ENCODE peak calls at places on chromosomes 16 and 17, in nine cellular contexts. One of them, this sample, is unnamed.
A peak's percentile ranks its signal among the peaks of the same experiment; 100 is the strongest.

GRCh38 chr16:52597772-52598483 is 51.0 kb upstream of the TOX3 start:
- DNase-seq in stomach: peak; percentile 56
- DNase-seq in H1: peak; percentile 45
- DNase-seq in A673: no peak
- DNase-seq in GM23338: peak; percentile 77
- DNase-seq in mammary epithelial cell: no peak
- DNase-seq in transverse colon: peak; percentile 34
- DNase-seq in A549: no peak
- DNase-seq in CD8-positive, alpha-beta T cell: no peak
- DNase-seq in this sample: no peak

GRCh38 chr17:76968707-76969597 is 100.7 kb downstream of the MGAT5B start:
- DNase-seq in CD8-positive, alpha-beta T cell: peak; percentile 30
- DNase-seq in mammary epithelial cell: no peak
- DNase-seq in H1: peak; percentile 92
- DNase-seq in GM23338: peak; percentile 99
- DNase-seq in transverse colon: peak; percentile 55
- DNase-seq in stomach: peak; percentile 60
- DNase-seq in A549: no peak
- DNase-seq in A673: peak; percentile 86
- DNase-seq in this sample: peak; percentile 62

GRCh38 chr17:51585514-51586104 is 325.3 kb downstream of the UTP18 start:
- DNase-seq in mammary epithelial cell: peak; percentile 21
- DNase-seq in transverse colon: peak; percentile 9
- DNase-seq in A549: peak; percentile 40
- DNase-seq in A673: no peak
- DNase-seq in H1: peak; percentile 62
- DNase-seq in CD8-positive, alpha-beta T cell: no peak
- DNase-seq in stomach: peak; percentile 26
- DNase-seq in GM23338: peak; percentile 76
- DNase-seq in this sample: no peak

GRCh38 chr16:27448531-27449433 is 46.8 kb downstream of the IL21R start:
- DNase-seq in transverse colon: no peak
- DNase-seq in GM23338: no peak
- DNase-seq in mammary epithelial cell: no peak
- DNase-seq in H1: no peak
- DNase-seq in CD8-positive, alpha-beta T cell: no peak
- DNase-seq in A673: no peak
- DNase-seq in A549: no peak
- DNase-seq in stomach: no peak
- DNase-seq in this sample: no peak

GRCh38 chr17:55458287-55458900 is 36.8 kb upstream of the MMD start:
- DNase-seq in A673: no peak
- DNase-seq in transverse colon: no peak
- DNase-seq in mammary epithelial cell: no peak
- DNase-seq in H1: no peak
- DNase-seq in stomach: no peak
- DNase-seq in GM23338: no peak
- DNase-seq in CD8-positive, alpha-beta T cell: no peak
- DNase-seq in A549: no peak
- DNase-seq in this sample: no peak

GRCh38 chr16:13120091-13120490 is 218.7 kb downstream of the SHISA9 start:
- DNase-seq in H1: no peak
- DNase-seq in A549: no peak
- DNase-seq in CD8-positive, alpha-beta T cell: no peak
- DNase-seq in mammary epithelial cell: no peak
- DNase-seq in stomach: no peak
- DNase-seq in transverse colon: no peak
- DNase-seq in A673: no peak
- DNase-seq in GM23338: peak; percentile 43
- DNase-seq in this sample: no peak

GRCh38 chr16:47037396-47037745 is 63.9 kb upstream of the DNAJA2 start:
- DNase-seq in H1: no peak
- DNase-seq in stomach: peak; percentile 28
- DNase-seq in A549: peak; percentile 32
- DNase-seq in GM23338: peak; percentile 47
- DNase-seq in mammary epithelial cell: no peak
- DNase-seq in A673: peak; percentile 30
- DNase-seq in transverse colon: peak; percentile 38
- DNase-seq in CD8-positive, alpha-beta T cell: peak; percentile 3
- DNase-seq in this sample: no peak

GRCh38 chr17:59361916-59362810 is 30.7 kb downstream of the YPEL2 start:
- DNase-seq in mammary epithelial cell: peak; percentile 87
- DNase-seq in A673: peak; percentile 18
- DNase-seq in A549: no peak
- DNase-seq in H1: no peak
- DNase-seq in transverse colon: no peak
- DNase-seq in GM23338: no peak
- DNase-seq in CD8-positive, alpha-beta T cell: peak; percentile 15
- DNase-seq in stomach: no peak
- DNase-seq in this sample: peak; percentile 60

GRCh38 chr16:72823961-72824490 is 223.9 kb downstream of the ZFHX3 start:
- DNase-seq in stomach: no peak
- DNase-seq in GM23338: no peak
- DNase-seq in H1: no peak
- DNase-seq in CD8-positive, alpha-beta T cell: no peak
- DNase-seq in transverse colon: no peak
- DNase-seq in mammary epithelial cell: no peak
- DNase-seq in A673: no peak
- DNase-seq in A549: no peak
- DNase-seq in this sample: no peak

GRCh38 chr17:48610282-48611211 is at the start of gene HOXB7:
- DNase-seq in CD8-positive, alpha-beta T cell: peak; percentile 57
- DNase-seq in GM23338: peak; percentile 60
- DNase-seq in A549: peak; percentile 75
- DNase-seq in mammary epithelial cell: no peak
- DNase-seq in transverse colon: peak; percentile 88
- DNase-seq in A673: peak; percentile 87
- DNase-seq in stomach: peak; percentile 45
- DNase-seq in H1: no peak
- DNase-seq in this sample: no peak

GRCh38 chr16:15506441-15506840 is 72.1 kb downstream of the BMERB1 start:
- DNase-seq in A673: no peak
- DNase-seq in mammary epithelial cell: no peak
- DNase-seq in CD8-positive, alpha-beta T cell: no peak
- DNase-seq in transverse colon: no peak
- DNase-seq in A549: no peak
- DNase-seq in H1: no peak
- DNase-seq in stomach: no peak
- DNase-seq in GM23338: no peak
- DNase-seq in this sample: no peak

GRCh38 chr17:75159196-75160031 is 5.1 kb upstream of the JPT1 start:
- DNase-seq in transverse colon: no peak
- DNase-seq in stomach: peak; percentile 25
- DNase-seq in mammary epithelial cell: peak; percentile 90
- DNase-seq in A549: peak; percentile 73
- DNase-seq in GM23338: no peak
- DNase-seq in H1: no peak
- DNase-seq in CD8-positive, alpha-beta T cell: no peak
- DNase-seq in A673: no peak
- DNase-seq in this sample: no peak

GRCh38 chr17:20224379-20224778 is 215.2 kb downstream of the SPECC1 start:
- DNase-seq in H1: peak; percentile 39
- DNase-seq in transverse colon: no peak
- DNase-seq in CD8-positive, alpha-beta T cell: no peak
- DNase-seq in A673: no peak
- DNase-seq in mammary epithelial cell: no peak
- DNase-seq in GM23338: no peak
- DNase-seq in A549: no peak
- DNase-seq in stomach: no peak
- DNase-seq in this sample: no peak

DNA sequence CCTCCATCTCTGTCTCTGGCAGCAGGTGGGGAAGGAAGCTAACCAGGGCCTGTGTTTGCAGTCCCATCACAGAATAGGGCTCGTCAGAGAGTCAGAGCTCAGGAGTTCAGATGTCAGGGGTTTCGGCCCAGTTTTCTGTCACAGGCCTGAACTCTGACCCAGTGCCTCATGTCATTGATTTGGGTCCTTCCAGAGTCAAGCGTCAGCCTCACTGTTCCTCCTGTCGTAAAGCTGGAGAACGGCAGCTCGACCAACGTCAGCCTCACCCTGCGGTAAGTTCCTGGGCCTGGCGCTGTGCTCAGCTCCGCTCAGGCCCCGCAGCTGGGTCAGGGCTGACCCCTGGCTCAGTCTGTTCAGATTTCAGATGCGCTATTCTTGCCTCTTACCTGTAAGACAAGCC is 10.7 kb downstream of the CTNS start:
- DNase-seq in CD8-positive, alpha-beta T cell: no peak
- DNase-seq in stomach: no peak
- DNase-seq in transverse colon: no peak
- DNase-seq in mammary epithelial cell: no peak
- DNase-seq in GM23338: no peak
- DNase-seq in A549: no peak
- DNase-seq in H1: no peak
- DNase-seq in A673: no peak
- DNase-seq in this sample: no peak
- H3K27ac ChIP-seq in CD8-positive, alpha-beta T cell: no peak overlapping the region
- H3K27ac ChIP-seq in stomach: no peak overlapping the region
- H3K27ac ChIP-seq in transverse colon: no peak overlapping the region
- H3K27ac ChIP-seq in mammary epithelial cell: no peak overlapping the region
- H3K27ac ChIP-seq in GM23338: no peak overlapping the region
- H3K27ac ChIP-seq in A549: no peak overlapping the region
- H3K27ac ChIP-seq in H1: peak overlapping the region; percentile 16
- H3K27ac ChIP-seq in A673: no peak overlapping the region
- H3K27ac ChIP-seq in this sample: no peak overlapping the region

DNA sequence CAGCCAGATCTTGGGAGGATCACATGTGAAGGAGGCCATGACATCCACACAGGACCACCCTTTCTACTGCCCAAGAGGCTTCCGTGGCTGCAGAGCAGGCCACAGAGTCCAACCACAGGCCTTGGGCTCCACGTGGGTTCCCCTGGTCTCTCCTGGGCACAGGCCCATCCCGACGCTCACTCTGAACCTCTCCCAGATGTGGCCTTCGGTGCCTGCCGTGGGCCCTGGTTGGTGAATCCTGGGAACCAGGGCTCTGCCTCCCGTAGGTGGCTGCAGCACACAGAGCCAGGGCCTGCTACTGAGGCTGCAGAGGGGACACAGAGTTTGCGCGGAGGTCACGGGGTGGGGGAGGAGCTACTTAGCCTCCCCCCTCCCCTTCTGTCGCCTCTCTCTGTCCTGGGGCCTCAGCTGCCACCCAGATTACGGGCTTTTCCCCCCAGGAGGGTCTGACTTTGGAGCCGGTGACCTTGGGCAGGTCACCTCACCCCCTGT is 55.3 kb downstream of the ZFPM1 start:
- DNase-seq in GM23338: no peak
- DNase-seq in stomach: no peak
- DNase-seq in mammary epithelial cell: no peak
- DNase-seq in CD8-positive, alpha-beta T cell: no peak
- DNase-seq in A673: no peak
- DNase-seq in A549: no peak
- DNase-seq in H1: no peak
- DNase-seq in transverse colon: no peak
- DNase-seq in this sample: no peak
- H3K4me1 ChIP-seq in GM23338: no peaks in the 10 kb centered on the region
- H3K4me1 ChIP-seq in stomach: peaks cover 78% of the 10 kb centered on the region
- H3K4me1 ChIP-seq in mammary epithelial cell: peaks cover 14% of the 10 kb centered on the region
- H3K4me1 ChIP-seq in CD8-positive, alpha-beta T cell: peaks cover 14% of the 10 kb centered on the region
- H3K4me1 ChIP-seq in A673: peaks cover 24% of the 10 kb centered on the region
- H3K4me1 ChIP-seq in A549: peaks cover 9% of the 10 kb centered on the region
- H3K4me1 ChIP-seq in H1: no peaks in the 10 kb centered on the region
- H3K4me1 ChIP-seq in transverse colon: peaks cover 13% of the 10 kb centered on the region
- H3K4me1 ChIP-seq in this sample: no peaks in the 10 kb centered on the region

GRCh38 chr17:40479754-40480480 is 21.5 kb downstream of the TNS4 start:
- DNase-seq in CD8-positive, alpha-beta T cell: no peak
- DNase-seq in mammary epithelial cell: no peak
- DNase-seq in A549: peak; percentile 53
- DNase-seq in transverse colon: no peak
- DNase-seq in stomach: no peak
- DNase-seq in A673: no peak
- DNase-seq in H1: no peak
- DNase-seq in GM23338: no peak
- DNase-seq in this sample: no peak

GRCh38 chr17:40482722-40483121 is 18.7 kb downstream of the TNS4 start:
- DNase-seq in GM23338: no peak
- DNase-seq in mammary epithelial cell: peak; percentile 65
- DNase-seq in CD8-positive, alpha-beta T cell: no peak
- DNase-seq in H1: no peak
- DNase-seq in A673: no peak
- DNase-seq in transverse colon: no peak
- DNase-seq in A549: peak; percentile 86
- DNase-seq in stomach: no peak
- DNase-seq in this sample: no peak

GRCh38 chr17:40483679-40484078 is 17.7 kb downstream of the TNS4 start:
- DNase-seq in A549: no peak
- DNase-seq in GM23338: no peak
- DNase-seq in stomach: no peak
- DNase-seq in A673: no peak
- DNase-seq in transverse colon: no peak
- DNase-seq in CD8-positive, alpha-beta T cell: no peak
- DNase-seq in mammary epithelial cell: no peak
- DNase-seq in H1: no peak
- DNase-seq in this sample: no peak

GRCh38 chr17:40480501-40481003 is 20.9 kb downstream of the TNS4 start:
- DNase-seq in mammary epithelial cell: peak; percentile 63
- DNase-seq in CD8-positive, alpha-beta T cell: peak; percentile 65
- DNase-seq in transverse colon: peak; percentile 47
- DNase-seq in H1: no peak
- DNase-seq in A549: peak; percentile 87
- DNase-seq in A673: no peak
- DNase-seq in GM23338: no peak
- DNase-seq in stomach: peak; percentile 30
- DNase-seq in this sample: peak; percentile 92

DNA sequence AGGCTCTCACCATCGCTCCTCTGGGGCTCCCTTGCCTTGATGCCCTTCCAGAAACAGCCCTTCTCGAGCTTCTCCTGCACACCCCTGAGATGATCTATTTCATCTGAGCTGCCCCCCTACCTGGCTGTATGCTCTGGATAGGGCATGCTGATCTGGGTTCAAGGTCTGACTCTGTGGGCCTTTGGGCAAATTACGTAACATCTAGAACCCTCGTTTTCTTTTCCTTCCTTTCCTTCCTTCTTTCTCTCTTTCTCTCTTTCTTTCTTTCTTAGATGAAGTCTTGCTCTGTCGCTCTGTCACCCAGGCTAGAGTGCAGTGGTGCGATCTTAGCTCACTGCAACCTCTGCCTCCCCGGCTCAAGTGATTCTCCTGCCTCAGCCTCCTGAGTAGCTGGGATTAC is 20.3 kb downstream of the TNS4 start:
- DNase-seq in A673: no peak
- DNase-seq in GM23338: no peak
- DNase-seq in H1: no peak
- DNase-seq in CD8-positive, alpha-beta T cell: no peak
- DNase-seq in stomach: no peak
- DNase-seq in A549: no peak
- DNase-seq in mammary epithelial cell: no peak
- DNase-seq in transverse colon: no peak
- DNase-seq in this sample: no peak
- H3K27ac ChIP-seq in A673: no peak overlapping the region
- H3K27ac ChIP-seq in GM23338: no peak overlapping the region
- H3K27ac ChIP-seq in H1: no peak overlapping the region
- H3K27ac ChIP-seq in CD8-positive, alpha-beta T cell: peak overlapping the region; percentile 65
- H3K27ac ChIP-seq in stomach: no peak overlapping the region
- H3K27ac ChIP-seq in A549: peak overlapping the region; percentile 96
- H3K27ac ChIP-seq in mammary epithelial cell: peak overlapping the region; percentile 4
- H3K27ac ChIP-seq in transverse colon: no peak overlapping the region
- H3K27ac ChIP-seq in this sample: peak overlapping the region; percentile 83

DNA sequence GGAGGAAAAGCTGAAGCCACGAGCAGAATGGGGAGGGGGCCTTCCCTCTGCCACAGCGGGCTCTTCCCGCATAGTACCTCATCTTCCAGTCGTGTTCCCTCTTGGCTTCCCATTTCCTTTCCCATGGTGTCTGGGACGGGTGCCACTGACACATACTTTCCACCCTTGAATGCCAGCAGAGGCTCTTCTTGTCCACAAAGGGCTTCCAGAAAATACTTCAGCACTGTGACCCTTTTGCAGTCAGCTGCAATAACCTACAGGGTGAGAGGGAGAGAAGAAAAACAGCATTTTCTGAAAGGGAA is 30.7 kb downstream of the HIC1 start:
- DNase-seq in A549: no peak
- DNase-seq in GM23338: no peak
- DNase-seq in stomach: no peak
- DNase-seq in CD8-positive, alpha-beta T cell: no peak
- DNase-seq in H1: no peak
- DNase-seq in transverse colon: no peak
- DNase-seq in A673: no peak
- DNase-seq in mammary epithelial cell: no peak
- DNase-seq in this sample: no peak
- H3K4me1 ChIP-seq in A549: peaks cover 27% of the 10 kb centered on the region
- H3K4me1 ChIP-seq in GM23338: peaks cover 12% of the 10 kb centered on the region
- H3K4me1 ChIP-seq in stomach: peaks cover 71% of the 10 kb centered on the region
- H3K4me1 ChIP-seq in CD8-positive, alpha-beta T cell: peaks cover 30% of the 10 kb centered on the region
- H3K4me1 ChIP-seq in H1: peaks cover 5% of the 10 kb centered on the region
- H3K4me1 ChIP-seq in transverse colon: peaks cover 83% of the 10 kb centered on the region
- H3K4me1 ChIP-seq in A673: peaks cover under 1% of the 10 kb centered on the region
- H3K4me1 ChIP-seq in mammary epithelial cell: peaks cover 40% of the 10 kb centered on the region
- H3K4me1 ChIP-seq in this sample: peaks cover 44% of the 10 kb centered on the region

This sample was measured in CD4-positive, alpha-beta memory T cell.